ENCODE peak calls at places on chromosomes 7 and 10, in seven cellular contexts. P, J, R, O, S, Z and N are unnamed samples. For H3K27me3, the result is how much of the 10 kb centered on the place peaks cover.

GRCh38 chr7:140917258-140917657 is 7.5 kb downstream of the BRAF start:
- DNase-seq in P (no peak), J (no peak), R (no peak), O (no peak), S (no peak), Z (no peak), N (no peak)

GRCh38 chr10:125700355-125700911 is 17.5 kb upstream of the TEX36 start:
- DNase-seq in P (peak), J (no peak), R (no peak), O (no peak), S (no peak), Z (no peak), N (no peak)

GRCh38 chr7:25959168-25959734 is 192.7 kb upstream of the NFE2L3 start:
- DNase-seq in P (no peak), J (no peak), R (no peak), O (no peak), S (no peak), Z (no peak), N (no peak)

GRCh38 chr7:150322114-150322832 is 882 bp upstream of the LRRC61 start:
- DNase-seq in P (no peak), J (no peak), R (no peak), O (no peak), S (no peak), Z (no peak), N (no peak)

GRCh38 chr7:131932271-131932670 is 375.8 kb upstream of the PODXL start:
- DNase-seq in P (no peak), J (no peak), R (no peak), O (no peak), S (no peak), Z (no peak), N (no peak)

GRCh38 chr10:118445535-118445934 is 103.4 kb upstream of the FAM204A start:
- DNase-seq in P (no peak), J (no peak), R (no peak), O (no peak), S (no peak), Z (no peak), N (no peak)

GRCh38 chr10:69345402-69345801 is 67.1 kb downstream of the HK1 start:
- DNase-seq in P (no peak), J (no peak), R (no peak), O (no peak), S (no peak), Z (no peak), N (peak)

GRCh38 chr10:44995914-44996633 is 4.6 kb upstream of the ZNF22 start:
- DNase-seq in P (peak), J (no peak), R (no peak), O (no peak), S (peak), Z (no peak), N (peak)

GRCh38 chr10:70566515-70567290 is 35.8 kb downstream of the PRF1 start:
- DNase-seq in P (no peak), J (no peak), R (no peak), O (no peak), S (peak), Z (no peak), N (no peak)

GRCh38 chr10:112389147-112389822 is 15.4 kb downstream of the ACSL5 start:
- DNase-seq in P (peak), J (peak), R (peak), O (no peak), S (no peak), Z (no peak), N (peak)

GRCh38 chr7:100397336-100398081 is 24.2 kb downstream of the PILRA start:
- DNase-seq in P (no peak), J (no peak), R (no peak), O (no peak), S (no peak), Z (no peak), N (no peak)

GRCh38 chr7:32143271-32143670 is 73.1 kb upstream of the PDE1C start:
- DNase-seq in P (peak), J (no peak), R (no peak), O (no peak), S (no peak), Z (no peak), N (no peak)

GRCh38 chr7:48139461-48139860 is 31.8 kb upstream of the ABCA13 start:
- DNase-seq in P (peak), J (no peak), R (no peak), O (peak), S (no peak), Z (no peak), N (no peak)

GRCh38 chr10:110353244-110354119 is 48.8 kb upstream of the SMNDC1 start:
- DNase-seq in P (peak), J (peak), R (peak), O (peak), S (no peak), Z (no peak), N (no peak)

GRCh38 chr10:75305675-75306074 is 69.9 kb upstream of the COMTD1 start:
- DNase-seq in P (no peak), J (no peak), R (no peak), O (no peak), S (no peak), Z (no peak), N (no peak)

GRCh38 chr10:2935647-2936386 is 131.5 kb upstream of the PFKP start:
- DNase-seq in P (no peak), J (no peak), R (no peak), O (no peak), S (no peak), Z (no peak), N (no peak)

GRCh38 chr7:29853072-29853471 is 46.8 kb downstream of the WIPF3 start:
- DNase-seq in P (no peak), J (peak), R (no peak), O (no peak), S (no peak), Z (no peak), N (peak)

GRCh38 chr10:78656397-78656796 is 412.4 kb upstream of the ZMIZ1 start:
- DNase-seq in P (no peak), J (no peak), R (no peak), O (peak), S (no peak), Z (peak), N (no peak)

GRCh38 chr10:78655941-78656340 is 412.8 kb upstream of the ZMIZ1 start:
- DNase-seq in P (peak), J (no peak), R (no peak), O (no peak), S (no peak), Z (no peak), N (no peak)

GRCh38 chr10:78654047-78654590 is 414.6 kb upstream of the ZMIZ1 start:
- DNase-seq in P (no peak), J (no peak), R (no peak), O (no peak), S (no peak), Z (no peak), N (no peak)

GRCh38 chr10:78651287-78651686 is 417.5 kb upstream of the ZMIZ1 start:
- DNase-seq in P (no peak), J (no peak), R (no peak), O (no peak), S (no peak), Z (no peak), N (no peak)

GRCh38 chr10:78653555-78653954 is 415.2 kb upstream of the ZMIZ1 start:
- DNase-seq in P (no peak), J (no peak), R (no peak), O (no peak), S (no peak), Z (no peak), N (no peak)
- H3K27me3 ChIP-seq in P (under half), J (under half), R (under half), O (under half), S (under half), Z (under half), N (under half)

DNA sequence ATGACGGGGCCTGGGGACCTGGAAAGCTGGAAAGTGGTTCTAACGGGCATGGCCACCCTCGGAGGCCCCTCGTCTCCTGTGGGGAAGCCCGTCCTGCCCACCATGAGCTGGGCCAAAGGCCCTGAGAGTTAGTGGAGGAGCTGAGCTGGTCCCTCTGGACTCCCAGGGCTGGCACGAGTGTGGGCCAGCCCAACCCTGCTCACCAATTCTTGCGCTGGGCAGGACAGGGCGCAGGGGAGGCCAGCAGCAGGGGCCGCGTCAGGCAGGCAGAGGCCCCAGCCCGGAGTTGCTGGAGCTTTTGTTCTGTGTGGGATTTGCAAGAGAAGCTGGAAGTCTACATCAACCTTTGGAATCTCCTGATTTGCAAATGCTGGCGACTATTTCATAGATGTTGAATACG is 29.8 kb downstream of the UNCX start:
- DNase-seq in P (no peak), J (no peak), R (no peak), O (no peak), S (no peak), Z (no peak), N (no peak)
- H3K27me3 ChIP-seq in P (half or more), J (under half), R (under half), O (half or more), S (under half), Z (half or more), N (under half)

GRCh38 chr10:81875680-81876252 is 772 bp downstream of the NRG3 start:
- DNase-seq in P (no peak), J (no peak), R (no peak), O (no peak), S (no peak), Z (no peak), N (no peak)
- H3K27me3 ChIP-seq in P (under half), J (half or more), R (under half), O (half or more), S (under half), Z (under half), N (under half)

GRCh38 chr10:49700997-49701396 is 21.5 kb downstream of the C10orf53 start:
- DNase-seq in P (no peak), J (no peak), R (no peak), O (peak), S (no peak), Z (no peak), N (no peak)

GRCh38 chr10:49694466-49694865 is 15.0 kb downstream of the C10orf53 start:
- DNase-seq in P (no peak), J (no peak), R (no peak), O (no peak), S (no peak), Z (no peak), N (no peak)

GRCh38 chr10:49698679-49699078 is 19.2 kb downstream of the C10orf53 start:
- DNase-seq in P (no peak), J (no peak), R (no peak), O (no peak), S (no peak), Z (no peak), N (no peak)

GRCh38 chr10:49700211-49700610 is 20.8 kb downstream of the C10orf53 start:
- DNase-seq in P (no peak), J (no peak), R (no peak), O (no peak), S (no peak), Z (no peak), N (no peak)

DNA sequence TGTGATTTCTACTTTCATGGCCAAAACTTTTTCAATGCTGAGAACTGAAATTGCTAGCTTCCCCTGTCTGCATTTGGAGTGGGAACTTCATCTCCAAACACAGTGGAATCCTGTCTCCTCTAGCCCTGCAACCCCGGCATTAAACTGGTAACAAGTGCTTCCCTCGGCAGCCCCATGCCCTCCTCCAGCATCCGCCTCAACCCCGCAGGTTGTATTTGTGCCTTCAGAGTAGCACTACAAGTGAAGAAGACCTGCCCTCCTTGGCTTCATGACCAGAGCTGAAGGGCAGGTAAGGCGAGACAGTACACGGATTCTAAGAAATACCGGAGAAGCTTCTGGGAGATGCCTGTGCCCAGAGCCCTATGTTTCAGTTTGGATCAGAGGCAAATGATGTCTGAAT is 16.9 kb downstream of the C10orf53 start:
- DNase-seq in P (no peak), J (no peak), R (no peak), O (no peak), S (no peak), Z (no peak), N (no peak)
- H3K27me3 ChIP-seq in P (under half), J (half or more), R (under half), O (under half), S (under half), Z (under half), N (under half)

DNA sequence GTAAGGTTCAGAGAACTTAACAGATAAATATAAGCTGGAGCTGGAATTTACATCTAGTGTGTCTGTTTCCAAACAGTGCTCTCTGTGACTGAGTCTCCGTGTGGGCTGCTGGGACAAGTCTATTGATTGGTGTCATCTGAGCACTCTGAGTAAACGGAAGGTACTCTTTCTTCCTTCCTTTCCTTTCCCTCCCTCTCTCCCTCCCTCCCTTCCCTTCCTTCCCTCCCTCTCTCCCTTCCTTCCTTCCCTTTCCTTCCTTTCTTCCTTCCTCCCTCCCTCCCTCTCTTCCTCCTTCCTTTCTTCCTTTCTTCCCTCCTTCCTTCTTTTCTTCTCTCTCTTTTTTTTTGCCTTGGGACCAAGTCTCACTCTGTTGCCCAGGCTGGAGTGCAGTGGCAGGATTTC is 61.8 kb downstream of the ANKRD61 start:
- DNase-seq in P (no peak), J (no peak), R (no peak), O (no peak), S (no peak), Z (no peak), N (no peak)
- H3K27me3 ChIP-seq in P (under half), J (under half), R (under half), O (under half), S (under half), Z (under half), N (under half)

GRCh38 chr10:129968020-129968861 is 4.2 kb upstream of the EBF3 start:
- DNase-seq in P (no peak), J (no peak), R (no peak), O (peak), S (peak), Z (peak), N (no peak)
- H3K27me3 ChIP-seq in P (half or more), J (half or more), R (under half), O (half or more), S (half or more), Z (half or more), N (half or more)

GRCh38 chr10:103277713-103278299 is 868 bp downstream of the INA start:
- DNase-seq in P (no peak), J (no peak), R (no peak), O (peak), S (no peak), Z (peak), N (no peak)
- H3K27me3 ChIP-seq in P (under half), J (half or more), R (under half), O (half or more), S (under half), Z (under half), N (under half)

DNA sequence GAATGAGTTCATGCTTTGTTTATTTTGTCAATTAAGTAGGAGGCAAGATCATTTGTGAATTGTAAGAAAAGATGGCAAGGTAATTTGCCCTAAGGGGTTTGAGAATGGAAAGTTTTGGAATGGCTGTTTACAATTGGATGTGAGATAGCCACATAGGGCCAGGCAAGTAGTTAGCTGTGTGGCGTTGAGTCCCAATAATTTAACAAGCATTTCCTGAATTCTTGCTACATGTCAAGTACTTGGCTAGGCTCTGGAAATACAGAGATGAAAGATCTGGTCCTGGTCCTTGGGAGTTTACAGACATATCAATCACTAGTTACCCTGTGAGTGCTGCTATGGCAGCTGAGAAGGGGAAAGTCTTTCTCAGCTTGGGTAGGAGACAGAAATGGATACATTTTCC is 401.6 kb downstream of the SUGCT start:
- DNase-seq in P (no peak), J (no peak), R (no peak), O (no peak), S (no peak), Z (no peak), N (no peak)
- H3K27me3 ChIP-seq in P (under half), J (under half), R (under half), O (under half), S (under half), Z (under half), N (under half)

GRCh38 chr10:113561214-113561613 is 8.4 kb downstream of the HABP2 start:
- DNase-seq in P (no peak), J (no peak), R (no peak), O (no peak), S (no peak), Z (no peak), N (no peak)
- H3K27me3 ChIP-seq in P (under half), J (under half), R (under half), O (under half), S (under half), Z (under half), N (under half)

DNA sequence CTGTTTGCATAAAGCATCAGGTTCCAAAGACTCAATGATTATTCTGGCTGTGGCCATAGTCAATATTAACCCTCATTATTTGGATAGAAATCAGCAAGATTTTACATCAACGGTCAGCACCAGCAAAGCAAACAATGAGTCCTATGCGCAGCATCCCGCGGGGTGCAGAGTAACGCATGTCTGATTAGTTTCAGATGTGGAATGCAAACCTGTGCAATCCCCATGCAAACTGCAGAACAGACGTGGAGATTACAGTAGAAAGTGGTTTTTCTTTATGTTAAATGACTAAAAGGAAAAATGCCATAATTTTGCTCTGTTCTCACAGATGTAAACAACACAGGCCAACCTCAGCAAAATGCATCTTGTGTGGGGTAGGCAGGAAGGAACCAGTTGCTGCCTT is 258.1 kb upstream of the GRB10 start:
- DNase-seq in P (no peak), J (no peak), R (no peak), O (no peak), S (no peak), Z (peak), N (no peak)
- H3K27me3 ChIP-seq in P (under half), J (under half), R (under half), O (under half), S (under half), Z (half or more), N (under half)